ENCODE peak calls at places on chromosomes 1 and 21, in five cellular contexts. One of them, this sample, is unnamed. For H3K4me1, the result is how much of the 10 kb centered on the place peaks cover.

GRCh38 chr1:33036051-33036525 is 595 bp downstream of the AK2 start:
- DNase-seq in HCT116: no peak
- DNase-seq in keratinocyte: no peak
- DNase-seq in astrocyte: no peak
- DNase-seq in DND-41: peak
- DNase-seq in this sample: peak

GRCh38 chr1:4170953-4171352 is 270.9 kb upstream of the C1orf174 start:
- DNase-seq in HCT116: no peak
- DNase-seq in astrocyte: no peak
- DNase-seq in DND-41: no peak
- DNase-seq in keratinocyte: no peak
- DNase-seq in this sample: no peak

GRCh38 chr21:41289431-41289830 is 27.2 kb upstream of the FAM3B start:
- DNase-seq in astrocyte: no peak
- DNase-seq in HCT116: peak
- DNase-seq in keratinocyte: no peak
- DNase-seq in DND-41: no peak
- DNase-seq in this sample: no peak

GRCh38 chr1:90458023-90458422 is 259.1 kb downstream of the BARHL2 start:
- DNase-seq in keratinocyte: no peak
- DNase-seq in HCT116: no peak
- DNase-seq in DND-41: no peak
- DNase-seq in astrocyte: no peak
- DNase-seq in this sample: no peak

GRCh38 chr1:213761845-213762407 is 225.8 kb upstream of the PROX1 start:
- DNase-seq in DND-41: peak
- DNase-seq in HCT116: no peak
- DNase-seq in keratinocyte: no peak
- DNase-seq in astrocyte: no peak
- DNase-seq in this sample: peak

GRCh38 chr21:29343517-29343916 is 44.8 kb downstream of the BACH1 start:
- DNase-seq in astrocyte: peak
- DNase-seq in DND-41: no peak
- DNase-seq in HCT116: no peak
- DNase-seq in keratinocyte: no peak
- DNase-seq in this sample: peak

GRCh38 chr1:233038581-233038980 is 88.2 kb downstream of the NTPCR start:
- DNase-seq in keratinocyte: no peak
- DNase-seq in astrocyte: no peak
- DNase-seq in HCT116: no peak
- DNase-seq in DND-41: no peak
- DNase-seq in this sample: no peak

GRCh38 chr1:68977211-68977610 is 480.3 kb upstream of the DEPDC1 start:
- DNase-seq in HCT116: no peak
- DNase-seq in keratinocyte: no peak
- DNase-seq in astrocyte: no peak
- DNase-seq in DND-41: no peak
- DNase-seq in this sample: no peak

GRCh38 chr1:165353731-165354671 is 2.5 kb downstream of the LMX1A start:
- DNase-seq in DND-41: no peak
- DNase-seq in astrocyte: no peak
- DNase-seq in keratinocyte: no peak
- DNase-seq in HCT116: no peak
- DNase-seq in this sample: no peak

GRCh38 chr1:59173721-59174120 is 123.2 kb upstream of the FGGY start:
- DNase-seq in astrocyte: peak
- DNase-seq in DND-41: no peak
- DNase-seq in HCT116: no peak
- DNase-seq in keratinocyte: no peak
- DNase-seq in this sample: peak

GRCh38 chr1:247110627-247111258 is 6.6 kb upstream of the ZNF669 start:
- DNase-seq in keratinocyte: no peak
- DNase-seq in DND-41: no peak
- DNase-seq in astrocyte: peak
- DNase-seq in HCT116: no peak
- DNase-seq in this sample: peak

GRCh38 chr1:63575340-63575826 is 17.8 kb upstream of the PGM1 start:
- DNase-seq in HCT116: peak
- DNase-seq in astrocyte: no peak
- DNase-seq in keratinocyte: no peak
- DNase-seq in DND-41: no peak
- DNase-seq in this sample: peak

GRCh38 chr1:107141491-107142369 is 891 bp downstream of the NTNG1 start:
- DNase-seq in HCT116: peak
- DNase-seq in keratinocyte: no peak
- DNase-seq in astrocyte: peak
- DNase-seq in DND-41: peak
- DNase-seq in this sample: peak

GRCh38 chr1:115463347-115463746 is 125.3 kb upstream of the NGF start:
- DNase-seq in DND-41: no peak
- DNase-seq in keratinocyte: no peak
- DNase-seq in astrocyte: no peak
- DNase-seq in HCT116: no peak
- DNase-seq in this sample: no peak

GRCh38 chr21:26836546-26836945 is 8.7 kb downstream of the ADAMTS1 start:
- DNase-seq in HCT116: no peak
- DNase-seq in astrocyte: no peak
- DNase-seq in DND-41: no peak
- DNase-seq in keratinocyte: no peak
- DNase-seq in this sample: no peak

GRCh38 chr1:193549067-193549466 is 362.7 kb upstream of the B3GALT2 start:
- DNase-seq in keratinocyte: no peak
- DNase-seq in HCT116: no peak
- DNase-seq in astrocyte: no peak
- DNase-seq in DND-41: no peak
- DNase-seq in this sample: no peak

GRCh38 chr1:239891621-239892358 is 199.9 kb upstream of the FMN2 start:
- DNase-seq in keratinocyte: no peak
- DNase-seq in DND-41: no peak
- DNase-seq in HCT116: no peak
- DNase-seq in astrocyte: no peak
- DNase-seq in this sample: no peak

GRCh38 chr1:209657918-209658317 is 5.7 kb upstream of the LAMB3 start:
- DNase-seq in astrocyte: no peak
- DNase-seq in DND-41: no peak
- DNase-seq in keratinocyte: peak
- DNase-seq in HCT116: no peak
- DNase-seq in this sample: no peak

GRCh38 chr1:974687-975328 is 7.1 kb downstream of the PERM1 start:
- DNase-seq in DND-41: no peak
- DNase-seq in keratinocyte: no peak
- DNase-seq in astrocyte: no peak
- DNase-seq in HCT116: no peak
- DNase-seq in this sample: no peak

GRCh38 chr1:3858231-3858981 is 1.1 kb downstream of the DFFB start:
- DNase-seq in HCT116: no peak
- DNase-seq in keratinocyte: no peak
- DNase-seq in DND-41: no peak
- DNase-seq in astrocyte: peak
- DNase-seq in this sample: peak

GRCh38 chr1:165644064-165644735 is 13.2 kb downstream of the MGST3 start:
- DNase-seq in astrocyte: no peak
- DNase-seq in keratinocyte: peak
- DNase-seq in HCT116: no peak
- DNase-seq in DND-41: no peak
- DNase-seq in this sample: peak

GRCh38 chr1:47262787-47263413 is 30.9 kb upstream of the TAL1 start:
- DNase-seq in HCT116: peak
- DNase-seq in astrocyte: no peak
- DNase-seq in DND-41: peak
- DNase-seq in keratinocyte: no peak
- DNase-seq in this sample: peak

GRCh38 chr1:160358073-160358472 is 8.8 kb upstream of the NHLH1 start:
- DNase-seq in HCT116: no peak
- DNase-seq in DND-41: no peak
- DNase-seq in astrocyte: no peak
- DNase-seq in keratinocyte: no peak
- DNase-seq in this sample: no peak

GRCh38 chr1:231869364-231869763 is 242.8 kb downstream of the DISC1 start:
- DNase-seq in keratinocyte: no peak
- DNase-seq in HCT116: no peak
- DNase-seq in DND-41: no peak
- DNase-seq in astrocyte: no peak
- DNase-seq in this sample: no peak

GRCh38 chr1:100051893-100052292 is 80.8 kb downstream of the SASS6 start:
- DNase-seq in DND-41: no peak
- DNase-seq in keratinocyte: peak
- DNase-seq in astrocyte: no peak
- DNase-seq in HCT116: no peak
- DNase-seq in this sample: no peak

GRCh38 chr21:28308516-28308915 is 684.2 kb downstream of the LTN1 start:
- DNase-seq in astrocyte: peak
- DNase-seq in HCT116: no peak
- DNase-seq in keratinocyte: no peak
- DNase-seq in DND-41: no peak
- DNase-seq in this sample: peak

GRCh38 chr1:110462964-110463363 is 12.0 kb downstream of the PROK1 start:
- DNase-seq in keratinocyte: no peak
- DNase-seq in DND-41: no peak
- DNase-seq in HCT116: no peak
- DNase-seq in astrocyte: no peak
- DNase-seq in this sample: peak

GRCh38 chr1:6019166-6019845 is 26.4 kb upstream of the KCNAB2 start:
- DNase-seq in HCT116: no peak
- DNase-seq in astrocyte: no peak
- DNase-seq in keratinocyte: no peak
- DNase-seq in DND-41: no peak
- DNase-seq in this sample: no peak

GRCh38 chr1:93845554-93846150 is 33.4 kb downstream of the DNTTIP2 start:
- DNase-seq in HCT116: no peak
- DNase-seq in keratinocyte: no peak
- DNase-seq in astrocyte: peak
- DNase-seq in DND-41: peak
- DNase-seq in this sample: peak

GRCh38 chr1:205440476-205441317 is 15.1 kb downstream of the BLACAT1 start:
- DNase-seq in HCT116: peak
- DNase-seq in DND-41: peak
- DNase-seq in astrocyte: peak
- DNase-seq in keratinocyte: peak
- DNase-seq in this sample: peak
- H3K4me1 ChIP-seq in HCT116: half or more
- H3K4me1 ChIP-seq in DND-41: under half
- H3K4me1 ChIP-seq in astrocyte: under half
- H3K4me1 ChIP-seq in keratinocyte: under half
- H3K4me1 ChIP-seq in this sample: under half

DNA sequence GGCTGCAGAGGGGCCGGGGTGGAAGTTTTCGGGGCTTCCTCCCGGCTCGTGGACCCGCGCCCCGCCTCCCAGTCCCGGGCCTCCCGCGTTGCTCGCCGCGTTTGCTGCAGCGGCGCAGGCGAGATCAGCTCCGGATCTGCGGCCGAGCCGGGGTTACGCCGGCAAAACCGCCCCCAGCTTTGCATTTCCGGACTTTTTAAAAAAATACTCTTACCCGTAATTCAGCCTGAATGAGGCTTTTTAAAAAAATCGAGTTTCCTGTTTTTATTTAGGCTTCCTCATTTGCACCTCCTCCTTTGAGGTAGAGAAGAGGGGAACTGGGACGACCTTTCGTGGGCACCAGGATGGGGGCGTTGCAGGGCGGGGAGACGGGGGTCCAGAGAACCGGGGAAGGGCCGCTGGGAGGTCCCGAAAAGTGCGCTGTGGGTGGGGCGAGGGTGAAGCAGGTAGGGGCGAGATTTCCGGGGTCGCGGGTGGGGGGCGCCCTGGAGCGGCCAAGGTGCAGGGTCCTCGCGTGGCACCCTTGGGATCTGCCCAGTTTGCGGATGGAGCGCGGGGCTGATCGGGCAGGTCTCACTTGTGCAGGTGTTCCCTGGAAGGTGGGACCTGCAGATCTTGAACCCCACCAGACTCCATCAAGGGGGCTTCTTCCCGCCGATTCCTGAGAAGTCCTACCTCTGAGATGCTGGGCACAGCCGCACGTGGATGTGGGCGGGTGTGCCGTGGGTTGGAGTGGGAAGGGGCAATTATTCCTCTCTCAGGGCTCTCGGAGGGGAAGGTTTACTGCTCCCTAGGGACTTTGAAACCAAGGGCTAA is 1.1 kb downstream of the PIK3CD start:
- DNase-seq in HCT116: no peak
- DNase-seq in astrocyte: no peak
- DNase-seq in DND-41: peak
- DNase-seq in keratinocyte: no peak
- DNase-seq in this sample: peak
- TF ChIP-seq EZH2 in HCT116: no peak
- TF ChIP-seq EZH2 in astrocyte: no peak
- TF ChIP-seq EZH2 in DND-41: no peak
- TF ChIP-seq EZH2 in keratinocyte: peak
- TF ChIP-seq EZH2 in this sample: no peak

DNA sequence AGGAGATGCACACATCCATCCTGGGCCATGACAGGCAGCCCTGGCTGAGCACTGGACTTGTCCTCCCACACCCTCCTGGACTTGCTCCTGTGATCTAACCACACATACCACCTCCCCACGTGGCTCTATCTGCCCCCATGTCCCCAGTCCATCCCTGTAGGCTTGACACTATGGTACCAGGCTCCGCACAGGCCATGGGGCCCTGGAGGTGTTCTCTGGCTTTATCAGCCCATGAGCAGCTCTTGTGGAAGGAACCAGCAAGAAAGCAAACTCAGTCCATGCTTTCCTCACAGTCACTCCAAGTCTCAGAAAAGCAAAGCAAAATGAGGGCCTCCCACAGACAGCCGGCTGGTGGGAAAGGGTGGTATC is 61.6 kb downstream of the CD46 start:
- DNase-seq in astrocyte: no peak
- DNase-seq in DND-41: no peak
- DNase-seq in HCT116: no peak
- DNase-seq in keratinocyte: no peak
- DNase-seq in this sample: no peak
- H3K4me1 ChIP-seq in astrocyte: under half
- H3K4me1 ChIP-seq in DND-41: under half
- H3K4me1 ChIP-seq in HCT116: under half
- H3K4me1 ChIP-seq in keratinocyte: under half
- H3K4me1 ChIP-seq in this sample: under half

DNA sequence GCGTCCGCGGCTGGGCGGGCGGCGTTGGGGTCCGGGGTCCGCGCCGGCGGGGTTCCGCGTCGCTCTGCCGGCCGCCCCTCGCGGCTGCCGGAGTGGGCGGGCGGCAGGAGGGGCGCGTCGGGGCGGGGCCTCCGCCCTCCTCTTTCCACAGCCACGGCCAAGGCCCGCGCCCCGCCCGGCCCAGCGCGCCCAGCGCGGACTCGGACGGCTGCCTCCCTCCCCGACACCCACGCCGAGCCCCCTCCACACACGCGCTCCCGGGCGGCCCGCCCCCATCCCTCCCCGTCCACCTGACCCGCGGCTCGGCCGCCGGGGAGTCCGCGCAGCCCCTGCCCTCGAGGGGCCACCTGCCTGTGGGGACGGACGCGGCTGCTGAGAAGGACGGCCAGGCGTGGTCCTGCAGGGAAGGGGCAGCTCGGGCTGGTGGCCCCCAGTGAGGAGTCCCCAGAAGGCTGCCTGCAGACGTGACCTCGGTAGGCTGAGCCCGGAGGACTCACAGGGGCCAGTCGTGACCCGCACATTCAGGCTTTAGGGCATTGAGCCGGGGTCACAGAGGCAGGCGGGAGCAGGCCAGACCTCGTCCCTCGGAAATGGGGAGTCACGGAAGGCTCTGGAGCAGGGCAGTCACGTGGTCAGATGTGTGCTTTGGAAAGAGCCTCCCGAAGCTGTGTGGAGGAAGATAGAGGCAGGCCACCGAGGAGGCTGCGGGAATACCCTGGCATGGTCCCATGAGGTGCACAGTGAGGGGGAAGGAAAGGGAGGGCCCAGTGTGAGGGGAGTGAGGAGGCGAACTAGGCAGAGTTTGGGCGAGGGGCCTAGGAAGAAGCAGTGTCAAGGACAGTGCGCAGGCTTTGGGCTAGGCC is at the start of gene COL8A2:
- DNase-seq in HCT116: no peak
- DNase-seq in DND-41: no peak
- DNase-seq in keratinocyte: no peak
- DNase-seq in astrocyte: no peak
- DNase-seq in this sample: peak
- TF ChIP-seq EZH2 in HCT116: no peak
- TF ChIP-seq EZH2 in DND-41: no peak
- TF ChIP-seq EZH2 in keratinocyte: peak
- TF ChIP-seq EZH2 in astrocyte: peak
- TF ChIP-seq EZH2 in this sample: no peak

This sample was measured in GM23248.